ENCODE peak calls at places on chromosomes 16 and 17, in ten cellular contexts. C is hippocampal formation; S is naive thymus-derived CD4-positive, alpha-beta T cell; O is effector memory CD4-positive, alpha-beta T cell; G is nucleus accumbens; Z is stimulated activated CD4-positive, alpha-beta T cell treated with anti-CD3 and anti-CD28 coated beads, Interleukin-2, amount 100 ng/mL, for 48 hours; N is GM13977; Y is GM04504; A is ELR; D is body of pancreas. K is an unnamed sample.

GRCh38 chr17:6047966-6048365 is 22.2 kb upstream of the WSCD1 start:
- DNase-seq in A (no peak), C (no peak), D (no peak), O (no peak), Z (no peak), G (no peak), N (no peak), S (no peak), Y (no peak), K (no peak)

GRCh38 chr17:3947318-3947810 is 16.9 kb downstream of the ATP2A3 start:
- DNase-seq in O (no peak), A (no peak), D (no peak), G (no peak), C (no peak), Z (no peak), S (no peak), N (no peak), Y (no peak), K (no peak)

GRCh38 chr16:89549007-89549700 is 11.3 kb upstream of the RPL13 start:
- DNase-seq in S (peak; percentile 61), D (no peak), A (no peak), O (no peak), Z (no peak), G (no peak), C (no peak), Y (no peak), N (no peak), K (no peak)

GRCh38 chr16:56617212-56618085 is 8.1 kb upstream of the MT1E start:
- DNase-seq in C (no peak), D (peak; percentile 79), N (no peak), G (peak; percentile 67), O (peak; percentile 25), A (peak; percentile 69), S (no peak), Z (no peak), Y (no peak), K (peak; percentile 39)

GRCh38 chr16:15639061-15639568 is 3.8 kb downstream of the MARF1 start:
- DNase-seq in S (no peak), D (no peak), Z (no peak), G (no peak), Y (no peak), A (no peak), C (no peak), N (no peak), O (no peak), K (no peak)

GRCh38 chr17:82432017-82432416 is 13.6 kb upstream of the OGFOD3 start:
- DNase-seq in Z (no peak), C (no peak), A (no peak), S (no peak), Y (no peak), N (no peak), G (no peak), D (no peak), O (no peak), K (no peak)

GRCh38 chr17:77935121-77935571 is 23.4 kb upstream of the TNRC6C start:
- DNase-seq in D (no peak), C (no peak), Y (no peak), Z (no peak), A (no peak), N (no peak), O (no peak), G (no peak), S (peak; percentile 38), K (no peak)

GRCh38 chr17:81379523-81379942 is 15.7 kb upstream of the BAHCC1 start:
- DNase-seq in Z (no peak), Y (no peak), A (no peak), G (no peak), D (peak; percentile 88), O (no peak), N (no peak), C (no peak), S (no peak), K (no peak)

GRCh38 chr16:84559311-84559932 is 55.0 kb upstream of the MEAK7 start:
- DNase-seq in C (no peak), D (no peak), N (no peak), O (no peak), A (no peak), G (no peak), S (no peak), Y (no peak), Z (no peak), K (no peak)

GRCh38 chr17:57965521-57966160 is 10.4 kb upstream of the CUEDC1 start:
- DNase-seq in Y (no peak), G (no peak), Z (no peak), C (no peak), N (no peak), D (no peak), O (no peak), A (no peak), S (no peak), K (no peak)

GRCh38 chr17:55660171-55660886 is 62.3 kb downstream of the TMEM100 start:
- DNase-seq in Z (no peak), S (no peak), O (no peak), Y (peak; percentile 29), C (no peak), N (no peak), G (no peak), A (no peak), D (no peak), K (no peak)

GRCh38 chr17:68821860-68822693 is 133.1 kb downstream of the ABCA8 start:
- DNase-seq in S (no peak), N (no peak), O (no peak), A (peak; percentile 97), D (no peak), Y (peak; percentile 71), G (no peak), C (no peak), Z (no peak), K (no peak)

GRCh38 chr17:15414502-15415348 is 52.7 kb downstream of the CDRT4 start:
- DNase-seq in D (no peak), S (no peak), A (no peak), N (no peak), C (peak; percentile 30), O (no peak), G (peak; percentile 59), Y (no peak), Z (no peak), K (no peak)

GRCh38 chr17:75875940-75876189 is 2.5 kb downstream of the TRIM47 start:
- DNase-seq in A (no peak), N (no peak), D (no peak), C (no peak), G (no peak), O (no peak), S (no peak), Y (no peak), Z (no peak), K (no peak)

GRCh38 chr17:39845052-39845976 is 18.8 kb downstream of the IKZF3 start:
- DNase-seq in C (no peak), D (no peak), Z (no peak), Y (no peak), G (no peak), N (no peak), S (no peak), O (no peak), A (peak; percentile 36), K (no peak)

GRCh38 chr17:58059141-58059540 is 24.1 kb upstream of the DYNLL2 start:
- DNase-seq in D (no peak), O (no peak), S (no peak), A (no peak), G (peak; percentile 48), C (no peak), N (no peak), Z (no peak), Y (no peak), K (no peak)

GRCh38 chr17:38566666-38567031 is 39.1 kb downstream of the SRCIN1 start:
- DNase-seq in A (no peak), S (no peak), N (no peak), O (no peak), Y (no peak), G (no peak), C (no peak), Z (no peak), D (no peak), K (no peak)

GRCh38 chr17:79406316-79406715 is 204.5 kb downstream of the RBFOX3 start:
- DNase-seq in C (no peak), A (no peak), S (no peak), G (no peak), Y (no peak), N (no peak), D (no peak), Z (no peak), O (no peak), K (no peak)

GRCh38 chr17:20156196-20157077 is 147.3 kb downstream of the SPECC1 start:
- DNase-seq in D (peak; percentile 60), N (peak; percentile 70), A (peak; percentile 72), C (no peak), Y (no peak), O (no peak), G (no peak), S (no peak), Z (peak; percentile 2), K (no peak)

GRCh38 chr17:35146214-35146833 is 1.3 kb upstream of the UNC45B start:
- DNase-seq in S (no peak), N (no peak), Z (no peak), C (no peak), G (no peak), Y (no peak), A (no peak), O (no peak), D (no peak), K (no peak)

GRCh38 chr16:79757163-79757562 is 156.6 kb upstream of the MAF start:
- DNase-seq in Y (no peak), S (no peak), G (no peak), Z (no peak), D (no peak), C (no peak), O (no peak), A (no peak), N (no peak), K (no peak)

GRCh38 chr16:71423865-71424264 is 18.0 kb downstream of the TLE7 start:
- DNase-seq in Y (no peak), O (no peak), D (no peak), N (no peak), Z (no peak), A (no peak), G (no peak), C (no peak), S (no peak), K (no peak)

GRCh38 chr16:9908613-9909012 is 273.6 kb downstream of the GRIN2A start:
- DNase-seq in N (no peak), G (no peak), D (peak; percentile 29), Y (no peak), Z (no peak), A (no peak), O (no peak), S (no peak), C (no peak), K (no peak)

GRCh38 chr17:31269178-31269577 is 27.9 kb downstream of the OMG start:
- DNase-seq in Z (no peak), A (no peak), S (no peak), N (no peak), C (no peak), G (no peak), D (no peak), O (no peak), Y (no peak), K (no peak)

GRCh38 chr16:6918661-6919060 is 414.0 kb upstream of the RBFOX1 start:
- DNase-seq in O (no peak), C (no peak), S (no peak), A (no peak), G (no peak), Z (no peak), Y (no peak), N (no peak), D (no peak), K (no peak)

GRCh38 chr16:63625141-63625540 is 1496.7 kb downstream of the CDH11 start:
- DNase-seq in O (no peak), N (no peak), C (no peak), S (no peak), G (no peak), D (no peak), Z (no peak), A (no peak), Y (no peak), K (no peak)

GRCh38 chr17:81723651-81724209 is 11.6 kb downstream of the SLC25A10 start:
- DNase-seq in O (no peak), Y (no peak), S (no peak), G (no peak), N (no peak), C (no peak), D (peak; percentile 47), Z (no peak), A (no peak), K (no peak)

GRCh38 chr17:72342582-72343527 is 222.0 kb downstream of the SOX9 start:
- DNase-seq in O (no peak), A (no peak), G (peak; percentile 88), D (no peak), Y (no peak), N (no peak), Z (no peak), C (peak; percentile 27), S (no peak), K (no peak)